ENCODE peak calls at places on chromosomes 2 and 18, in ten cellular contexts. B is fibroblast of the conjunctiva; K is brain microvascular endothelial cell; A is stimulated activated CD8-positive, alpha-beta memory T cell treated with anti-CD3 and anti-CD28 coated beads, Interleukin-7, amount 100 ng/mL, for 24 hours; L is astrocyte of the cerebellum; N is Calu3; E is astrocyte of the spinal cord; U is NCI-H748 treated with DMSO at 0.1 percent for 48 hours; I is AG08396; Z is stimulated activated effector memory CD8-positive, alpha-beta T cell treated with anti-CD3 and anti-CD28 coated beads, Interleukin-12 subunit alpha, Interleukin-12 subunit beta, amount 100 ng/mL, for 72 hours. G is an unnamed sample.

GRCh38 chr18:24019641-24020331 is 5.2 kb downstream of the TTC39C start:
- DNase-seq in B (no peak), K (no peak), A (no peak), L (peak; percentile 2), N (no peak), E (peak; percentile 26), U (no peak), I (no peak), Z (peak; percentile 80), G (peak; percentile 55)

GRCh38 chr18:44048846-44049245 is 631.8 kb upstream of the SETBP1 start:
- DNase-seq in B (no peak), K (no peak), A (no peak), L (no peak), N (no peak), E (no peak), U (no peak), I (no peak), Z (no peak), G (no peak)

GRCh38 chr2:128440087-128440665 is 121.5 kb upstream of the HS6ST1 start:
- DNase-seq in B (no peak), K (no peak), A (no peak), L (no peak), N (no peak), E (no peak), U (no peak), I (no peak), Z (no peak), G (no peak)

GRCh38 chr18:76338619-76339245 is 156.3 kb downstream of the ZNF516 start:
- DNase-seq in B (no peak), K (no peak), A (no peak), L (no peak), N (no peak), E (no peak), U (no peak), I (no peak), Z (no peak), G (no peak)

GRCh38 chr2:84482588-84482987 is 23.5 kb upstream of the SUCLG1 start:
- DNase-seq in B (no peak), K (no peak), A (no peak), L (no peak), N (no peak), E (no peak), U (no peak), I (no peak), Z (no peak), G (no peak)

GRCh38 chr18:48541026-48541746 is 2.4 kb downstream of the CTIF start:
- DNase-seq in B (no peak), K (peak; percentile 61), A (no peak), L (peak; percentile 63), N (peak; percentile 64), E (peak; percentile 80), U (peak; percentile 37), I (peak; percentile 84), Z (peak; percentile 51), G (peak; percentile 29)

GRCh38 chr2:73969356-73969755 is 15.4 kb upstream of the TET3 start:
- DNase-seq in B (no peak), K (no peak), A (no peak), L (no peak), N (no peak), E (no peak), U (no peak), I (no peak), Z (no peak), G (no peak)

GRCh38 chr18:25737710-25738251 is 352.6 kb downstream of the SS18 start:
- DNase-seq in B (peak; percentile 28), K (peak; percentile 89), A (no peak), L (peak; percentile 83), N (no peak), E (peak; percentile 87), U (no peak), I (peak; percentile 46), Z (no peak), G (no peak)

GRCh38 chr2:98805412-98806265 is 74.7 kb upstream of the MGAT4A start:
- DNase-seq in B (peak; percentile 13), K (peak; percentile 16), A (no peak), L (peak; percentile 15), N (no peak), E (peak; percentile 21), U (no peak), I (no peak), Z (no peak), G (no peak)

GRCh38 chr2:135762530-135762929 is 20.9 kb downstream of the UBXN4 start:
- DNase-seq in B (no peak), K (no peak), A (no peak), L (no peak), N (no peak), E (no peak), U (no peak), I (no peak), Z (no peak), G (no peak)

GRCh38 chr2:122643725-122644329 is 888.4 kb downstream of the TSN start:
- DNase-seq in B (peak; percentile 53), K (peak; percentile 95), A (no peak), L (no peak), N (no peak), E (peak; percentile 71), U (peak; percentile 93), I (no peak), Z (no peak), G (no peak)

GRCh38 chr18:79508565-79509535 is 113.1 kb downstream of the NFATC1 start:
- DNase-seq in B (no peak), K (no peak), A (no peak), L (no peak), N (no peak), E (no peak), U (no peak), I (no peak), Z (no peak), G (no peak)

GRCh38 chr2:47204691-47205090 is 49.6 kb upstream of the STPG4 start:
- DNase-seq in B (no peak), K (no peak), A (no peak), L (no peak), N (no peak), E (no peak), U (no peak), I (no peak), Z (no peak), G (no peak)

GRCh38 chr2:150400849-150401248 is 86.6 kb downstream of the RND3 start:
- DNase-seq in B (no peak), K (no peak), A (no peak), L (no peak), N (no peak), E (no peak), U (no peak), I (no peak), Z (no peak), G (no peak)

GRCh38 chr2:120597595-120598193 is 138.0 kb upstream of the GLI2 start:
- DNase-seq in B (no peak), K (no peak), A (no peak), L (no peak), N (no peak), E (no peak), U (no peak), I (no peak), Z (no peak), G (no peak)

GRCh38 chr2:36462311-36462710 is 106.7 kb downstream of the CRIM1 start:
- DNase-seq in B (no peak), K (no peak), A (no peak), L (no peak), N (no peak), E (no peak), U (no peak), I (no peak), Z (no peak), G (no peak)

GRCh38 chr2:169344736-169345506 is 17.4 kb downstream of the LRP2 start:
- DNase-seq in B (no peak), K (no peak), A (no peak), L (no peak), N (no peak), E (no peak), U (no peak), I (no peak), Z (no peak), G (no peak)

GRCh38 chr2:222774941-222775340 is 85.9 kb upstream of the ACSL3 start:
- DNase-seq in B (no peak), K (no peak), A (no peak), L (no peak), N (no peak), E (no peak), U (no peak), I (no peak), Z (no peak), G (no peak)

GRCh38 chr2:101574622-101575021 is 99.7 kb upstream of the RFX8 start:
- DNase-seq in B (no peak), K (no peak), A (no peak), L (no peak), N (peak; percentile 5), E (no peak), U (no peak), I (no peak), Z (no peak), G (no peak)